ENCODE peak calls at places on chromosomes 12 and 14, in seven cellular contexts. One of them, this sample, is unnamed.

GRCh38 chr14:54857830-54858269 is 44.8 kb downstream of the GCH1 start:
- DNase-seq in heart right ventricle: no peak
- DNase-seq in BE2C: no peak
- DNase-seq in IMR-90: no peak
- DNase-seq in brain microvascular endothelial cell: no peak
- DNase-seq in A549: no peak
- DNase-seq in ovary: no peak
- DNase-seq in this sample: no peak

GRCh38 chr12:130053641-130054040 is 108.6 kb upstream of the FZD10 start:
- DNase-seq in A549: peak; percentile 19
- DNase-seq in heart right ventricle: no peak
- DNase-seq in ovary: no peak
- DNase-seq in IMR-90: no peak
- DNase-seq in brain microvascular endothelial cell: no peak
- DNase-seq in BE2C: no peak
- DNase-seq in this sample: no peak

GRCh38 chr14:75295061-75295461 is 16.4 kb downstream of the FOS start:
- DNase-seq in brain microvascular endothelial cell: peak; percentile 78
- DNase-seq in A549: peak; percentile 81
- DNase-seq in ovary: peak; percentile 75
- DNase-seq in IMR-90: peak; percentile 78
- DNase-seq in heart right ventricle: peak; percentile 69
- DNase-seq in BE2C: peak; percentile 37
- DNase-seq in this sample: peak; percentile 71

GRCh38 chr12:46661161-46661845 is 164.5 kb downstream of the SLC38A4 start:
- DNase-seq in brain microvascular endothelial cell: peak; percentile 91
- DNase-seq in BE2C: peak; percentile 30
- DNase-seq in A549: peak; percentile 47
- DNase-seq in heart right ventricle: no peak
- DNase-seq in ovary: no peak
- DNase-seq in IMR-90: peak; percentile 95
- DNase-seq in this sample: peak; percentile 71

GRCh38 chr12:25994252-25994651 is 35.8 kb downstream of the RASSF8 start:
- DNase-seq in BE2C: no peak
- DNase-seq in ovary: no peak
- DNase-seq in heart right ventricle: no peak
- DNase-seq in A549: no peak
- DNase-seq in IMR-90: peak; percentile 96
- DNase-seq in brain microvascular endothelial cell: peak; percentile 86
- DNase-seq in this sample: peak; percentile 77

GRCh38 chr14:75979071-75979571 is 2.7 kb downstream of the TGFB3 start:
- DNase-seq in heart right ventricle: peak; percentile 24
- DNase-seq in BE2C: peak; percentile 65
- DNase-seq in brain microvascular endothelial cell: no peak
- DNase-seq in ovary: peak; percentile 55
- DNase-seq in A549: peak; percentile 33
- DNase-seq in IMR-90: peak; percentile 38
- DNase-seq in this sample: no peak

GRCh38 chr12:27914956-27915355 is 57.6 kb downstream of the PTHLH start:
- DNase-seq in heart right ventricle: no peak
- DNase-seq in IMR-90: no peak
- DNase-seq in BE2C: no peak
- DNase-seq in ovary: no peak
- DNase-seq in brain microvascular endothelial cell: no peak
- DNase-seq in A549: no peak
- DNase-seq in this sample: no peak

GRCh38 chr14:56207626-56208297 is 89.6 kb downstream of the PELI2 start:
- DNase-seq in A549: no peak
- DNase-seq in ovary: no peak
- DNase-seq in IMR-90: peak; percentile 18
- DNase-seq in brain microvascular endothelial cell: no peak
- DNase-seq in heart right ventricle: no peak
- DNase-seq in BE2C: peak; percentile 25
- DNase-seq in this sample: no peak

GRCh38 chr14:61928300-61928699 is 166.1 kb downstream of the SNAPC1 start:
- DNase-seq in BE2C: no peak
- DNase-seq in IMR-90: no peak
- DNase-seq in heart right ventricle: no peak
- DNase-seq in brain microvascular endothelial cell: no peak
- DNase-seq in ovary: no peak
- DNase-seq in A549: no peak
- DNase-seq in this sample: no peak

GRCh38 chr14:91515979-91516378 is 5.9 kb upstream of the PPP4R3A start:
- DNase-seq in BE2C: no peak
- DNase-seq in A549: no peak
- DNase-seq in IMR-90: no peak
- DNase-seq in ovary: no peak
- DNase-seq in heart right ventricle: no peak
- DNase-seq in brain microvascular endothelial cell: no peak
- DNase-seq in this sample: no peak

GRCh38 chr14:99818503-99819036 is 25.4 kb downstream of the EML1 start:
- DNase-seq in BE2C: no peak
- DNase-seq in IMR-90: peak; percentile 34
- DNase-seq in brain microvascular endothelial cell: no peak
- DNase-seq in ovary: no peak
- DNase-seq in heart right ventricle: no peak
- DNase-seq in A549: no peak
- DNase-seq in this sample: no peak

GRCh38 chr12:52351196-52352059 is 15.9 kb downstream of the KRT85 start:
- DNase-seq in heart right ventricle: peak; percentile 54
- DNase-seq in ovary: no peak
- DNase-seq in brain microvascular endothelial cell: no peak
- DNase-seq in BE2C: no peak
- DNase-seq in IMR-90: no peak
- DNase-seq in A549: no peak
- DNase-seq in this sample: no peak

GRCh38 chr14:105431256-105431655 is 11.6 kb downstream of the MTA1 start:
- DNase-seq in BE2C: no peak
- DNase-seq in heart right ventricle: no peak
- DNase-seq in brain microvascular endothelial cell: no peak
- DNase-seq in IMR-90: no peak
- DNase-seq in A549: no peak
- DNase-seq in ovary: no peak
- DNase-seq in this sample: no peak

GRCh38 chr12:32918890-32919791 is 22.6 kb upstream of the PKP2 start:
- DNase-seq in IMR-90: peak; percentile 27
- DNase-seq in heart right ventricle: no peak
- DNase-seq in ovary: no peak
- DNase-seq in brain microvascular endothelial cell: peak; percentile 80
- DNase-seq in BE2C: peak; percentile 17
- DNase-seq in A549: no peak
- DNase-seq in this sample: no peak

GRCh38 chr12:185197-185955 is 28.6 kb downstream of the SLC6A12 start:
- DNase-seq in ovary: no peak
- DNase-seq in brain microvascular endothelial cell: no peak
- DNase-seq in heart right ventricle: no peak
- DNase-seq in IMR-90: no peak
- DNase-seq in A549: no peak
- DNase-seq in BE2C: no peak
- DNase-seq in this sample: no peak

GRCh38 chr14:81221579-81222102 is 882 bp upstream of the GTF2A1 start:
- DNase-seq in IMR-90: peak; percentile 5
- DNase-seq in brain microvascular endothelial cell: no peak
- DNase-seq in A549: no peak
- DNase-seq in ovary: no peak
- DNase-seq in BE2C: no peak
- DNase-seq in heart right ventricle: no peak
- DNase-seq in this sample: no peak

GRCh38 chr12:57744194-57744776 is 554 bp upstream of the TSPAN31 start:
- DNase-seq in A549: peak; percentile 71
- DNase-seq in heart right ventricle: peak; percentile 64
- DNase-seq in BE2C: peak; percentile 68
- DNase-seq in ovary: peak; percentile 84
- DNase-seq in IMR-90: peak; percentile 85
- DNase-seq in brain microvascular endothelial cell: peak; percentile 76
- DNase-seq in this sample: peak; percentile 69

GRCh38 chr12:53005215-53005985 is 856 bp upstream of the EIF4B start:
- DNase-seq in A549: no peak
- DNase-seq in ovary: peak; percentile 60
- DNase-seq in BE2C: no peak
- DNase-seq in IMR-90: no peak
- DNase-seq in brain microvascular endothelial cell: peak; percentile 5
- DNase-seq in heart right ventricle: peak; percentile 13
- DNase-seq in this sample: no peak

GRCh38 chr14:64693766-64694165 is 10.5 kb upstream of the PLEKHG3 start:
- DNase-seq in BE2C: peak; percentile 60
- DNase-seq in ovary: no peak
- DNase-seq in brain microvascular endothelial cell: no peak
- DNase-seq in A549: no peak
- DNase-seq in IMR-90: no peak
- DNase-seq in heart right ventricle: no peak
- DNase-seq in this sample: no peak

DNA sequence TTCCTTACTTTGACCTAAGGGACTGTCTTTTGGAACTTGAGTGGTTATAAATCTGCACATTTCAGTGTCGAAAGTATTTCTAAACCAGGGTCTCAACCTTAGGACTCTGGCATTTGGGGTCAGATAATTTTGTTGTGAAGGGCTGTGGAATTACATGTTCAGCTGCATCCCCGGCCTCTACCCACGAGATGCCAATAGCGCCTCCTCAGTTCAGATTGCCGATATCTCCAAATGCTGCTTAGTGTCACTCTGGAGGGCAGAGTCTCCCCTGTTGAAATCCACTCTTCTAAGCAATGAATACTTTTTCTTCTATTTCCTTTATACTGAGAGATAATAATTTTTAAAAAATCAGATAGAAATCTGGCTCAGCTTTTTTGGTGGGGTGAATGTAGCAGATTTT is 379.4 kb upstream of the RGS6 start:
- DNase-seq in brain microvascular endothelial cell: no peak
- DNase-seq in BE2C: no peak
- DNase-seq in A549: no peak
- DNase-seq in IMR-90: no peak
- DNase-seq in heart right ventricle: no peak
- DNase-seq in ovary: no peak
- DNase-seq in this sample: no peak
- TF ChIP-seq CTCF in brain microvascular endothelial cell: no peak
- TF ChIP-seq CTCF in BE2C: no peak
- TF ChIP-seq CTCF in A549: no peak
- TF ChIP-seq CTCF in IMR-90: no peak
- TF ChIP-seq CTCF in heart right ventricle: no peak
- TF ChIP-seq CTCF in ovary: no peak
- TF ChIP-seq CTCF in this sample: no peak

GRCh38 chr14:68817513-68818212 is 24.8 kb upstream of the ZFP36L1 start:
- DNase-seq in A549: no peak
- DNase-seq in brain microvascular endothelial cell: no peak
- DNase-seq in BE2C: no peak
- DNase-seq in heart right ventricle: no peak
- DNase-seq in ovary: no peak
- DNase-seq in IMR-90: no peak
- DNase-seq in this sample: no peak

GRCh38 chr14:68815288-68816182 is 22.7 kb upstream of the ZFP36L1 start:
- DNase-seq in heart right ventricle: peak; percentile 34
- DNase-seq in BE2C: no peak
- DNase-seq in A549: no peak
- DNase-seq in IMR-90: no peak
- DNase-seq in ovary: no peak
- DNase-seq in brain microvascular endothelial cell: no peak
- DNase-seq in this sample: no peak

GRCh38 chr14:68816183-68816942 is 23.5 kb upstream of the ZFP36L1 start:
- DNase-seq in ovary: peak; percentile 96
- DNase-seq in brain microvascular endothelial cell: peak; percentile 76
- DNase-seq in BE2C: peak; percentile 92
- DNase-seq in heart right ventricle: peak; percentile 92
- DNase-seq in IMR-90: peak; percentile 86
- DNase-seq in A549: peak; percentile 93
- DNase-seq in this sample: no peak

GRCh38 chr14:68819260-68819691 is 26.4 kb upstream of the ZFP36L1 start:
- DNase-seq in IMR-90: peak; percentile 66
- DNase-seq in brain microvascular endothelial cell: peak; percentile 28
- DNase-seq in BE2C: no peak
- DNase-seq in heart right ventricle: no peak
- DNase-seq in A549: no peak
- DNase-seq in ovary: peak; percentile 76
- DNase-seq in this sample: no peak

GRCh38 chr14:68816943-68817430 is 24.1 kb upstream of the ZFP36L1 start:
- DNase-seq in heart right ventricle: no peak
- DNase-seq in A549: no peak
- DNase-seq in brain microvascular endothelial cell: no peak
- DNase-seq in ovary: no peak
- DNase-seq in IMR-90: no peak
- DNase-seq in BE2C: no peak
- DNase-seq in this sample: no peak
- TF ChIP-seq CTCF in heart right ventricle: no peak
- TF ChIP-seq CTCF in A549: no peak
- TF ChIP-seq CTCF in brain microvascular endothelial cell: no peak
- TF ChIP-seq CTCF in ovary: no peak
- TF ChIP-seq CTCF in IMR-90: no peak
- TF ChIP-seq CTCF in BE2C: no peak
- TF ChIP-seq CTCF in this sample: no peak

GRCh38 chr14:102370305-102370809 is 7.6 kb downstream of the TECPR2 start:
- DNase-seq in IMR-90: peak; percentile 13
- DNase-seq in ovary: no peak
- DNase-seq in heart right ventricle: no peak
- DNase-seq in A549: no peak
- DNase-seq in brain microvascular endothelial cell: no peak
- DNase-seq in BE2C: no peak
- DNase-seq in this sample: no peak

GRCh38 chr14:102373110-102373509 is 10.4 kb downstream of the TECPR2 start:
- DNase-seq in heart right ventricle: no peak
- DNase-seq in ovary: no peak
- DNase-seq in brain microvascular endothelial cell: no peak
- DNase-seq in BE2C: no peak
- DNase-seq in A549: no peak
- DNase-seq in IMR-90: no peak
- DNase-seq in this sample: no peak

GRCh38 chr14:102374264-102374663 is 11.5 kb downstream of the TECPR2 start:
- DNase-seq in A549: no peak
- DNase-seq in BE2C: no peak
- DNase-seq in heart right ventricle: no peak
- DNase-seq in IMR-90: no peak
- DNase-seq in brain microvascular endothelial cell: no peak
- DNase-seq in ovary: no peak
- DNase-seq in this sample: no peak

GRCh38 chr14:102375126-102375525 is 12.4 kb downstream of the TECPR2 start:
- DNase-seq in BE2C: no peak
- DNase-seq in brain microvascular endothelial cell: no peak
- DNase-seq in A549: no peak
- DNase-seq in heart right ventricle: no peak
- DNase-seq in IMR-90: no peak
- DNase-seq in ovary: no peak
- DNase-seq in this sample: no peak

GRCh38 chr14:102371361-102371760 is 8.6 kb downstream of the TECPR2 start:
- DNase-seq in IMR-90: no peak
- DNase-seq in A549: no peak
- DNase-seq in ovary: no peak
- DNase-seq in BE2C: no peak
- DNase-seq in heart right ventricle: no peak
- DNase-seq in brain microvascular endothelial cell: no peak
- DNase-seq in this sample: no peak
- TF ChIP-seq CTCF in IMR-90: no peak
- TF ChIP-seq CTCF in A549: no peak
- TF ChIP-seq CTCF in ovary: no peak
- TF ChIP-seq CTCF in BE2C: no peak
- TF ChIP-seq CTCF in heart right ventricle: no peak
- TF ChIP-seq CTCF in brain microvascular endothelial cell: no peak
- TF ChIP-seq CTCF in this sample: no peak

GRCh38 chr12:95205016-95205415 is 12.3 kb downstream of the FGD6 start:
- DNase-seq in IMR-90: no peak
- DNase-seq in brain microvascular endothelial cell: no peak
- DNase-seq in A549: no peak
- DNase-seq in heart right ventricle: no peak
- DNase-seq in ovary: no peak
- DNase-seq in BE2C: no peak
- DNase-seq in this sample: no peak
- TF ChIP-seq CTCF in IMR-90: no peak
- TF ChIP-seq CTCF in brain microvascular endothelial cell: no peak
- TF ChIP-seq CTCF in A549: no peak
- TF ChIP-seq CTCF in heart right ventricle: no peak
- TF ChIP-seq CTCF in ovary: no peak
- TF ChIP-seq CTCF in BE2C: no peak
- TF ChIP-seq CTCF in this sample: no peak